ENCODE peak calls at places on chromosomes 7 and 10, in four cellular contexts. B is activated naive CD8-positive, alpha-beta T cell treated with anti-CD3 and anti-CD28 coated beads, Interleukin-2, amount 50 U/mL, for 24 hours; I is SW480; J is stimulated activated CD8-positive, alpha-beta memory T cell treated with anti-CD3 and anti-CD28 coated beads, Interleukin-7, amount 100 ng/mL, for 48 hours. P is an unnamed sample.

GRCh38 chr7:46757006-46757405 is 824.9 kb downstream of the TNS3 start:
- DNase-seq in I (no peak), B (no peak), J (no peak), P (no peak)

GRCh38 chr10:3623746-3624145 is 161.3 kb downstream of the KLF6 start:
- DNase-seq in I (no peak), J (no peak), B (no peak), P (peak)

GRCh38 chr7:31858051-31858450 is 171.0 kb downstream of the PPP1R17 start:
- DNase-seq in B (no peak), J (no peak), I (no peak), P (no peak)

GRCh38 chr7:122137291-122138077 is 6.6 kb downstream of the AASS start:
- DNase-seq in I (no peak), B (no peak), J (no peak), P (peak)

GRCh38 chr7:80410081-80410480 is 101.8 kb downstream of the GNAT3 start:
- DNase-seq in J (no peak), B (no peak), I (no peak), P (peak)

GRCh38 chr7:139679731-139680594 is 97.8 kb downstream of the HIPK2 start:
- DNase-seq in J (no peak), B (no peak), I (no peak), P (peak)

GRCh38 chr7:110852156-110852858 is 238.6 kb upstream of the LRRN3 start:
- DNase-seq in J (no peak), I (no peak), B (no peak), P (peak)

GRCh38 chr10:49615721-49616120 is 1.9 kb downstream of the CHAT start:
- DNase-seq in I (no peak), B (no peak), J (no peak), P (no peak)

GRCh38 chr7:151968357-151968756 is 12.1 kb downstream of the GALNTL5 start:
- DNase-seq in J (no peak), B (no peak), I (no peak), P (peak)

GRCh38 chr7:17598846-17599245 is 300.4 kb downstream of the AHR start:
- DNase-seq in J (no peak), B (no peak), I (peak), P (no peak)

GRCh38 chr10:436911-437665 is 252.4 kb downstream of the DIP2C start:
- DNase-seq in B (no peak), I (no peak), J (no peak), P (no peak)

GRCh38 chr10:95133016-95133752 is 60.9 kb upstream of the ACSM6 start:
- DNase-seq in B (peak), I (peak), J (peak), P (peak)

GRCh38 chr10:96324447-96324846 is 20.2 kb downstream of the DNTT start:
- DNase-seq in I (no peak), J (no peak), B (no peak), P (no peak)

GRCh38 chr7:5598769-5599371 is 175.2 kb upstream of the TNRC18 start:
- DNase-seq in B (no peak), I (peak), J (no peak), P (no peak)

GRCh38 chr10:23892296-23892695 is 316.6 kb upstream of the KIAA1217 start:
- DNase-seq in B (no peak), I (peak), J (no peak), P (no peak)

GRCh38 chr7:50560865-50561351 is 4.3 kb downstream of the DDC start:
- DNase-seq in J (no peak), I (no peak), B (no peak), P (no peak)

GRCh38 chr10:116271593-116272496 is 1.2 kb downstream of the GFRA1 start:
- DNase-seq in J (no peak), B (no peak), I (no peak), P (no peak)

GRCh38 chr10:132944510-132944909 is 2.1 kb upstream of the CFAP46 start:
- DNase-seq in J (no peak), B (no peak), I (no peak), P (no peak)

GRCh38 chr7:37448057-37448636 is 517 bp downstream of the ELMO1 start:
- DNase-seq in I (no peak), B (peak), J (no peak), P (no peak)

GRCh38 chr7:127365957-127366315 is 26.6 kb downstream of the ZNF800 start:
- DNase-seq in B (no peak), J (no peak), I (no peak), P (no peak)

GRCh38 chr10:84329094-84329611 is 764 bp downstream of the CCSER2 start:
- DNase-seq in J (peak), I (peak), B (peak), P (peak)

GRCh38 chr7:44470080-44470479 is 20.4 kb downstream of the NUDCD3 start:
- DNase-seq in B (no peak), I (no peak), J (no peak), P (no peak)

GRCh38 chr7:77649950-77650349 is 46.3 kb upstream of the RSBN1L start:
- DNase-seq in B (no peak), I (no peak), J (no peak), P (peak)

GRCh38 chr7:564176-564890 is 44.7 kb upstream of the PDGFA start:
- DNase-seq in I (no peak), J (no peak), B (no peak), P (no peak)

GRCh38 chr7:26694156-26694555 is 170.2 kb downstream of the SKAP2 start:
- DNase-seq in J (no peak), I (no peak), B (no peak), P (no peak)

GRCh38 chr7:21261627-21262564 is 166.0 kb upstream of the SP4 start:
- DNase-seq in J (peak), I (peak), B (peak), P (peak)

GRCh38 chr10:25059990-25060389 is 43.6 kb downstream of the THNSL1 start:
- DNase-seq in J (no peak), I (peak), B (no peak), P (peak)

GRCh38 chr7:96219382-96220130 is 102.3 kb downstream of the SLC25A13 start:
- DNase-seq in I (no peak), B (no peak), J (no peak), P (peak)

GRCh38 chr10:2798340-2798739 is 269.0 kb upstream of the PFKP start:
- DNase-seq in B (no peak), J (no peak), I (no peak), P (no peak)

GRCh38 chr10:125514206-125515162 is 168.5 kb downstream of the TEX36 start:
- DNase-seq in J (no peak), I (peak), B (no peak), P (no peak)

GRCh38 chr10:98028168-98028770 is 2.2 kb downstream of the CRTAC1 start:
- DNase-seq in I (peak), J (peak), B (peak), P (peak)

GRCh38 chr7:787332-788240 is 44.7 kb upstream of the SUN1 start:
- DNase-seq in B (no peak), I (no peak), J (no peak), P (no peak)

GRCh38 chr7:149734514-149735075 is 38.8 kb downstream of the ZNF467 start:
- DNase-seq in B (no peak), I (no peak), J (no peak), P (no peak)

GRCh38 chr10:96740579-96741281 is 20.4 kb upstream of the PIK3AP1 start:
- DNase-seq in B (no peak), J (no peak), I (no peak), P (no peak)

GRCh38 chr10:86851329-86852207 is 95.1 kb downstream of the BMPR1A start:
- DNase-seq in I (no peak), B (no peak), J (no peak), P (peak)

P was measured in fibroblast of the aortic adventitia.